ENCODE peak calls at places on chromosomes 13 and 19, in seven cellular contexts. K, F, R, D, V, U and I are unnamed samples. For H3K27me3, the result is how much of the 10 kb centered on the place peaks cover.

GRCh38 chr13:110310541-110311491 is 3.7 kb downstream of the COL4A2 start:
- DNase-seq in U (no peak), K (no peak), D (no peak), R (no peak), V (no peak), F (no peak), I (no peak)

GRCh38 chr19:18932216-18932841 is 8.7 kb downstream of the HOMER3 start:
- DNase-seq in F (no peak), U (peak), K (peak), R (peak), D (peak), V (no peak), I (peak)

GRCh38 chr19:58581227-58582141 is 8.3 kb upstream of the MZF1 start:
- DNase-seq in K (peak), R (peak), D (peak), U (peak), F (peak), V (peak), I (peak)

GRCh38 chr13:42369071-42369795 is 97.3 kb downstream of the AKAP11 start:
- DNase-seq in K (no peak), R (no peak), D (no peak), U (no peak), V (no peak), F (no peak), I (no peak)

GRCh38 chr13:110283661-110284516 is 23.1 kb downstream of the COL4A1 start:
- DNase-seq in V (no peak), F (no peak), K (no peak), R (no peak), U (no peak), D (no peak), I (no peak)

GRCh38 chr13:38024431-38024830 is 154.9 kb upstream of the TRPC4 start:
- DNase-seq in U (peak), R (no peak), D (no peak), F (peak), V (no peak), K (no peak), I (peak)

GRCh38 chr13:27403727-27404385 is 20.6 kb upstream of the GTF3A start:
- DNase-seq in K (no peak), R (no peak), D (no peak), V (no peak), F (no peak), U (no peak), I (no peak)

GRCh38 chr19:13044160-13044853 is 49.0 kb downstream of the NFIX start:
- DNase-seq in F (no peak), U (peak), R (no peak), V (no peak), D (no peak), K (no peak), I (no peak)

GRCh38 chr19:13408889-13409518 is 97.3 kb downstream of the CACNA1A start:
- DNase-seq in D (no peak), V (no peak), U (no peak), R (no peak), K (no peak), F (no peak), I (no peak)

GRCh38 chr19:29098091-29098490 is 114.9 kb downstream of the UQCRFS1 start:
- DNase-seq in F (no peak), D (no peak), U (no peak), K (no peak), R (no peak), V (no peak), I (no peak)

GRCh38 chr19:45439569-45440258 is 16.0 kb upstream of the ERCC1 start:
- DNase-seq in F (peak), U (peak), D (peak), K (peak), V (peak), R (peak), I (peak)

GRCh38 chr13:51881296-51881695 is 19.5 kb downstream of the CCDC70 start:
- DNase-seq in F (no peak), R (no peak), D (no peak), K (no peak), U (no peak), V (no peak), I (no peak)

GRCh38 chr19:42290523-42291436 is 11.2 kb upstream of the PRR19 start:
- DNase-seq in D (peak), R (no peak), U (peak), V (no peak), K (no peak), F (no peak), I (peak)

DNA sequence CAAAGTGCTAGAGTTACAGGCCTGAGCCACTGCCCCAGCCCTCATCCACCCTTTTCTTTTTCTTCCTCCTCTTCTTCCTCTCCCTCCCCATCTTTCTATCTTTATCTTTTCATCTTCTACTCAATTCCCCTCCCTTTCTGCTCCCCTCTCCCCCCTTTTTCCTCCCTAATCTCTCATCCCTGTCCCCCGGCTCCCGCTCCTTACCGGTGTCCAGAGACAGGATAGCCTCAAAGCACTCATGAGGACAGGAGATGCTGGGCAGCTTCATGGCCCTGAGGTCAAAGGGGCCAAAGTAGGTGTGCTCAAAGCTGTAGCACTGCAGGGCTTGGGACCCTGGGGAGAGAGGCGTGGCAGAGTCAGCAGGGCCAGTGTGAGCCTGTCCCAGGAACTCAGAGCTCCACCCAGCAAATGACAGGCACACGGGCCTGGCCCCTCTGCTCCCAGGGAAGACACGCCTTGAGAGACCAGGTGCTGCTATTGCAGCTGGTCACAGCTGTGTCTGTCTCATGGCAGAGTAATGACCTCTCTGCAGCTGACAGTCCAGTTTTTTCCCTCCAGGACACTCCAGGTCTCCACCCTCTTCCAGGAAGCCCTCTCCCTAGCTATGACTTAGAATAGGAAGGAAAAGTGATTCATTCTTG is 2.6 kb downstream of the LYPD5 start:
- DNase-seq in U (no peak), V (no peak), D (no peak), R (no peak), K (no peak), F (no peak), I (no peak)
- H3K27me3 ChIP-seq in U (under half), V (under half), D (half or more), R (under half), K (under half), F (under half), I (under half)

GRCh38 chr13:66501187-66501586 is 728.9 kb downstream of the PCDH9 start:
- DNase-seq in R (no peak), F (no peak), K (no peak), V (no peak), D (no peak), U (no peak), I (peak)
- H3K27me3 ChIP-seq in R (under half), F (under half), K (under half), V (under half), D (under half), U (under half), I (under half)

GRCh38 chr19:7545904-7546303 is 10.4 kb downstream of the PNPLA6 start:
- DNase-seq in K (peak), D (no peak), F (no peak), V (no peak), R (no peak), U (no peak), I (no peak)
- H3K27me3 ChIP-seq in K (under half), D (under half), F (under half), V (under half), R (under half), U (under half), I (under half)

GRCh38 chr13:34430294-34430693 is 511.8 kb upstream of the NBEA start:
- DNase-seq in U (no peak), R (no peak), F (peak), D (no peak), V (no peak), K (no peak), I (no peak)

GRCh38 chr13:34421849-34422475 is 520.1 kb upstream of the NBEA start:
- DNase-seq in U (no peak), R (no peak), K (no peak), F (no peak), V (no peak), D (no peak), I (no peak)

GRCh38 chr13:34420975-34421719 is 520.9 kb upstream of the NBEA start:
- DNase-seq in D (no peak), F (no peak), K (no peak), U (peak), R (no peak), V (no peak), I (no peak)

GRCh38 chr13:34425307-34425949 is 516.6 kb upstream of the NBEA start:
- DNase-seq in F (no peak), K (no peak), R (no peak), U (no peak), V (no peak), D (no peak), I (no peak)
- H3K27me3 ChIP-seq in F (under half), K (under half), R (under half), U (under half), V (under half), D (under half), I (under half)

GRCh38 chr19:30630289-30631034 is 258.3 kb downstream of the ZNF536 start:
- DNase-seq in F (no peak), V (peak), R (no peak), D (no peak), K (no peak), U (no peak), I (no peak)
- H3K27me3 ChIP-seq in F (under half), V (under half), R (under half), D (under half), K (under half), U (under half), I (under half)

GRCh38 chr13:20230913-20231838 is 943 bp downstream of the GJB6 start:
- DNase-seq in U (peak), R (no peak), F (no peak), V (no peak), K (no peak), D (no peak), I (no peak)

GRCh38 chr13:20232556-20233277 is 598 bp upstream of the GJB6 start:
- DNase-seq in D (no peak), V (no peak), U (no peak), K (no peak), F (no peak), R (no peak), I (no peak)

GRCh38 chr13:20227730-20228129 is 4.4 kb downstream of the GJB6 start:
- DNase-seq in U (no peak), D (no peak), V (no peak), R (no peak), F (no peak), K (no peak), I (no peak)

GRCh38 chr13:20227288-20227687 is 4.8 kb downstream of the GJB6 start:
- DNase-seq in R (no peak), D (no peak), U (no peak), V (no peak), F (no peak), K (no peak), I (no peak)

DNA sequence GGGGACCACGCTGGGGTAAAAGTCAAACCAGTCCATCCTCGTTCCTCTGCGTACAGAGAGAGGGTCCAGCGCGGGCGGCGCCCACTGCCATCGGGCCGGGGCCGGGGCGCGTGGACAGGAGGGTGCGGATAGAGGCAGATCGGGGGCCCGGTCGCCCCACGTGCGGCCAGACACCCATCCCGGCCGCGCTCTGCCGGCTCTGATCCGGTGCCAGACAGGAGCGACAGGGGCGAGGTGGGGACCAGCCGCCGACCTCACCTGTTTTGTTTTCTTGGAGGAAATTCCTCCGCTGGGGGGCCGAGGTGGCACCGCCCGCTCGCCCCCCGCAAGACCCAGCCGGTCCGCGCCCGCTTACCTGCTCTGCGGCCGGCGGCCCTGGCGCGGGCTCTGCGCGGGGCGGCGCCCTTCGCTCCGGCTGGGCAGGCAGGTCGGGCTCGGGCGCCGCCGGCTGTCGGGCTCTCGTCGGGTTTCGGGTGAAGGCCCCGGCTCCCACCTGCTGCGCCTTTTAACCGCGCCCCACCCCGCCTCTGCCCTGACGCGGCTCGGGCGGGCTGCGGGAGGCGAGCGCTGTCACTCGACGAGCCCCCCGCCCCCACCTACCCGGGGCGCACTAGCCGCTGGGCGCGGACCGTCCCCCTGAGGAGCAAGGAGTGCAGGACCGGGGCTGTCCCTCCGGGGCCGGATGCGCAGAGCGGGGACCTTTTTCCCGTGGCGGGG is at the start of gene GJB6:
- DNase-seq in U (no peak), K (no peak), R (no peak), F (no peak), V (no peak), D (peak), I (no peak)
- H3K27me3 ChIP-seq in U (half or more), K (under half), R (under half), F (under half), V (under half), D (half or more), I (half or more)

DNA sequence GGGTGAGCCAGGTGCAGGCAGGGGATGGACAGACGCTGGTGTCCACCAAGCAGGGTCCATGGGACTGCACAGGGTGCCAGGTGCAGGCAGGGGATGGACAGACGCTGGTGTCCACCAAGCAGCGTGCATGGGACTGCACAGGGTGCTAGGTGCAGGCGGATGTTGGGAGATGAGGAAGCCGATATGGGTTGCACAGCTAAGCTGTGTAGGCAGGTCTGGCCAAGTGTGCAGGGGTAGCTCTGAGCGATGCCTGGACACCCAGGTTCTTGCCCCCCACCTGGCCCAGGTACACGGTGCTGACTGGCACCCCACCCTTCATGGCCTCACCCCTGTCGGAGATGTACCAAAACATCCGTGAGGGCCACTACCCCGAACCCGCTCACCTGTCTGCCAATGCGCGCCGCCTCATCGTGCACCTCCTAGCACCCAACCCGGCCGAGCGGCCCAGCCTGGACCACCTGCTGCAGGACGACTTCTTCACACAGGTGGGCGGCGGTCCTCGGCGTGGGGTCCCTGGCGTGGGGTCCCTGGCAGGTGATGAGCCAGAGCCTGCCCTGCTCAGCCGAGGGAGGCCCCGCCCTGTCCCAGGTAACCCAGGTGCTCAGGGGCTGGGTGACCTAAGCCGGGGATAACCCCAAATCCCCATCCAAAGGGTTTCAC is 3.9 kb downstream of the PLK5 start:
- DNase-seq in F (no peak), K (no peak), U (peak), D (no peak), V (no peak), R (no peak), I (no peak)
- H3K27me3 ChIP-seq in F (under half), K (half or more), U (under half), D (half or more), V (under half), R (under half), I (under half)

GRCh38 chr19:33662391-33662790 is 40.6 kb downstream of the CHST8 start:
- DNase-seq in D (no peak), V (no peak), U (no peak), R (no peak), K (no peak), F (no peak), I (no peak)
- H3K27me3 ChIP-seq in D (under half), V (under half), U (under half), R (under half), K (under half), F (under half), I (under half)

GRCh38 chr19:55660404-55660803 is 5.6 kb downstream of the U2AF2 start:
- DNase-seq in K (no peak), D (no peak), V (no peak), U (no peak), R (no peak), F (no peak), I (no peak)

GRCh38 chr19:55659822-55660221 is 5.0 kb downstream of the U2AF2 start:
- DNase-seq in U (no peak), V (no peak), F (no peak), D (no peak), R (no peak), K (no peak), I (no peak)

GRCh38 chr19:55663846-55664536 is 9.2 kb downstream of the U2AF2 start:
- DNase-seq in U (no peak), V (no peak), F (no peak), R (no peak), D (no peak), K (no peak), I (no peak)

GRCh38 chr19:55660991-55661390 is 6.2 kb downstream of the U2AF2 start:
- DNase-seq in V (no peak), F (no peak), D (no peak), K (no peak), R (no peak), U (no peak), I (no peak)

DNA sequence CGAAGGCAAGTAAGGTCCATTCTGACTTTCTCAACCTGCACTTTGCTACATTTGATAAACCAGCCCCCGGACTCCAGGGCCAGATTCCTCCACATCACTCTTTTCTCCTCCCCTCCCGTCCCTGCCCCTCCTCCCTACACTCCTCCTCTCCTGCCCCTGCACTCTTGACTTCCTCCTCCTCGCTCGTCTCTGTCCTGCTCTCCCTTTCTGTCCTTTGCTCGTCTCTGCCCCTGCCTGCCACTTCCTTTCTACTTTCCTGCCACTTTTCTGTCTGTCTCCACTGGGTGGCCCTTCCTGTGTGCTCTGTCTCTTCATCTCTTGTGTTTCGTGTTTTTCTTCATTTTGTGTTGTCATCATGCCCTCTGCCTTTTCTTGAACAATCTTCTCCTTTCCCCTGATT is 7.0 kb downstream of the U2AF2 start:
- DNase-seq in R (no peak), K (no peak), D (no peak), V (no peak), U (no peak), F (no peak), I (no peak)
- H3K27me3 ChIP-seq in R (under half), K (under half), D (under half), V (under half), U (under half), F (under half), I (under half)